ENCODE peak calls at places on chromosomes 5 and 9, in seven cellular contexts. O, U, Q, V, I, B and C are unnamed samples.
A peak's percentile ranks its signal among the peaks of the same experiment; 100 is the strongest.

GRCh38 chr9:133953976-133954709 is 38.0 kb downstream of the VAV2 start:
- DNase-seq in O (no peak), U (no peak), Q (no peak), V (no peak), I (no peak), B (no peak), C (no peak)

GRCh38 chr5:64207978-64208377 is 42.3 kb downstream of the RNF180 start:
- DNase-seq in O (no peak), U (no peak), Q (no peak), V (no peak), I (no peak), B (no peak), C (no peak)

GRCh38 chr5:133475986-133476385 is 136.4 kb downstream of the FSTL4 start:
- DNase-seq in O (no peak), U (no peak), Q (no peak), V (no peak), I (no peak), B (no peak), C (no peak)

GRCh38 chr5:10315824-10316509 is 8.3 kb upstream of the CMBL start:
- DNase-seq in O (peak; percentile 38), U (no peak), Q (no peak), V (no peak), I (no peak), B (no peak), C (no peak)

GRCh38 chr5:65102826-65103673 is 334.3 kb downstream of the CWC27 start:
- DNase-seq in O (peak; percentile 85), U (peak; percentile 70), Q (peak; percentile 58), V (peak; percentile 56), I (peak; percentile 69), B (peak; percentile 73), C (peak; percentile 29)

GRCh38 chr5:1834721-1835425 is 33.7 kb downstream of the NDUFS6 start:
- DNase-seq in O (no peak), U (no peak), Q (no peak), V (no peak), I (no peak), B (peak; percentile 50), C (no peak)

GRCh38 chr5:147474140-147474539 is 35.7 kb downstream of the DPYSL3 start:
- DNase-seq in O (no peak), U (no peak), Q (no peak), V (no peak), I (no peak), B (no peak), C (no peak)

GRCh38 chr9:88706193-88707112 is 171.5 kb downstream of the NXNL2 start:
- DNase-seq in O (no peak), U (no peak), Q (no peak), V (no peak), I (no peak), B (no peak), C (no peak)

GRCh38 chr5:167639213-167639612 is 652.2 kb upstream of the WWC1 start:
- DNase-seq in O (no peak), U (no peak), Q (no peak), V (no peak), I (no peak), B (no peak), C (no peak)

GRCh38 chr5:52948418-52949076 is 40.6 kb upstream of the ITGA2 start:
- DNase-seq in O (peak; percentile 66), U (peak; percentile 69), Q (peak; percentile 29), V (peak; percentile 56), I (peak; percentile 52), B (no peak), C (peak; percentile 90)

GRCh38 chr5:2852446-2852845 is 101.0 kb upstream of the IRX2 start:
- DNase-seq in O (no peak), U (no peak), Q (no peak), V (no peak), I (no peak), B (no peak), C (no peak)

GRCh38 chr5:8756498-8757084 is 789.3 kb downstream of the SEMA5A start:
- DNase-seq in O (no peak), U (peak; percentile 8), Q (no peak), V (no peak), I (no peak), B (no peak), C (no peak)

GRCh38 chr5:78008356-78008967 is 232.3 kb upstream of the TBCA start:
- DNase-seq in O (no peak), U (no peak), Q (no peak), V (no peak), I (peak; percentile 41), B (no peak), C (no peak)

GRCh38 chr5:158492850-158493249 is 606.9 kb downstream of the EBF1 start:
- DNase-seq in O (no peak), U (no peak), Q (no peak), V (no peak), I (no peak), B (no peak), C (no peak)

GRCh38 chr9:98227883-98228282 is 27.6 kb downstream of the TBC1D2 start:
- DNase-seq in O (peak; percentile 21), U (no peak), Q (no peak), V (no peak), I (no peak), B (no peak), C (no peak)

GRCh38 chr5:9661316-9662015 is 31.3 kb upstream of the TAS2R1 start:
- DNase-seq in O (no peak), U (no peak), Q (no peak), V (no peak), I (no peak), B (no peak), C (no peak)

GRCh38 chr9:90326219-90326618 is 316.4 kb downstream of the DIRAS2 start:
- DNase-seq in O (no peak), U (no peak), Q (no peak), V (no peak), I (no peak), B (no peak), C (no peak)

GRCh38 chr5:102809033-102809432 is 53.9 kb downstream of the PAM start:
- DNase-seq in O (no peak), U (no peak), Q (no peak), V (no peak), I (no peak), B (no peak), C (no peak)

GRCh38 chr9:38417003-38417965 is 7.0 kb downstream of the IGFBPL1 start:
- DNase-seq in O (peak; percentile 24), U (peak; percentile 35), Q (no peak), V (peak; percentile 40), I (peak; percentile 38), B (no peak), C (no peak)

GRCh38 chr5:38858839-38859238 is 13.0 kb downstream of the OSMR start:
- DNase-seq in O (no peak), U (no peak), Q (no peak), V (no peak), I (no peak), B (no peak), C (no peak)

GRCh38 chr5:55603947-55604346 is 69.2 kb upstream of the PLPP1 start:
- DNase-seq in O (no peak), U (no peak), Q (no peak), V (no peak), I (no peak), B (no peak), C (no peak)

GRCh38 chr9:72902268-72902667 is 50.6 kb downstream of the ALDH1A1 start:
- DNase-seq in O (no peak), U (no peak), Q (no peak), V (no peak), I (no peak), B (no peak), C (no peak)

GRCh38 chr5:168425997-168426863 is 60.0 kb upstream of the RARS1 start:
- DNase-seq in O (no peak), U (no peak), Q (no peak), V (no peak), I (no peak), B (no peak), C (no peak)

GRCh38 chr5:172957458-172957857 is 1.8 kb upstream of the RPL26L1 start:
- DNase-seq in O (no peak), U (no peak), Q (no peak), V (no peak), I (no peak), B (no peak), C (no peak)

GRCh38 chr5:172956936-172957335 is 2.3 kb upstream of the RPL26L1 start:
- DNase-seq in O (no peak), U (no peak), Q (no peak), V (no peak), I (no peak), B (no peak), C (no peak)

GRCh38 chr5:172959824-172960799 is 888 bp downstream of the RPL26L1 start:
- DNase-seq in O (no peak), U (no peak), Q (no peak), V (no peak), I (no peak), B (no peak), C (no peak)

GRCh38 chr5:172956228-172956627 is 3.0 kb upstream of the RPL26L1 start:
- DNase-seq in O (no peak), U (no peak), Q (no peak), V (no peak), I (no peak), B (no peak), C (no peak)

DNA sequence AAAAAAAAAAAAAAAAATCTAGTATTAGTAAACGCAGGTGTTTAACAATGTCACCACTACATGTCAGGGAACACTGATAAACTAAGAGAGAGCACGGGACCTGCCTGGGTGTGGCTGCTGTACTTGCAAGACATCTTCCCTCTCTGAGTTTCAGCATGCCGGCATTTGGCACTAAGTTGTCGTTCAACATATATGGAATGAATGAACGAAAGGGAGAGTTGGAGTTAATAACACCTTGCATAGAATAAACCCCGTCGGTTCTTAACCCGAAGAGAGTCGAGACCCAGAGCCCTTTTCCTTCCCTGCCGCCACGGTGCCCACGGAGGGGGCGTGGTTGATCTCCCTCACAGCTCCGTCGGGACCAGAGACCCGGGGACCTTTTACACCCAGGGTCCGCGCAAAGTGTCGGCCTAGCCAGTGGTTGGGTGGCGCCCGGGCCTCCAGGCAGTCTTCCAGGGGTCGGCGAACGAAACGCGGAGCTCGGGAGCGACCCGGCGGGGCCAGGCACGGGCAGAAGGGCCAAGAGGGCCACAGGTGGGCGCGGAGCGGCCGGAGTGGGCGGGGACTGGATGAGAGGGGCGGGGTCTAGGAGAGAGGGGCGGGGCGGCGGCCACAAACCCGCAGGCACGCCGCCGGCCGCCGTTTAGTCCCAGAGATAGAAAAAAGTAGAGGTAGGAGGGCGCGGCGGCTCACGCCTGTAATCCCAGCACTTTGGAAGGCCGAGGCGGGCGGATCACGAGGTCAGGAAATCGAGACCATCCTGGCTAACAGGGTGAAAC is 767 bp upstream of the RPL26L1 start:
- DNase-seq in O (peak; percentile 80), U (peak; percentile 78), Q (peak; percentile 62), V (peak; percentile 76), I (peak; percentile 66), B (peak; percentile 80), C (peak; percentile 54)
- TF ChIP-seq EP300 in O (no peak), U (no peak), Q (no peak), V (no peak), I (no peak), B (no peak), C (no peak)

GRCh38 chr9:121989010-121989409 is 104.1 kb downstream of the TTLL11 start:
- DNase-seq in O (no peak), U (no peak), Q (no peak), V (no peak), I (no peak), B (no peak), C (no peak)
- TF ChIP-seq CTCF in O (no peak), U (no peak), Q (no peak), V (no peak), I (peak; percentile 32), B (no peak), C (no peak)

GRCh38 chr5:139414601-139415121 is 10.8 kb upstream of the SPATA24 start:
- DNase-seq in O (no peak), U (no peak), Q (no peak), V (no peak), I (no peak), B (no peak), C (no peak)
- H3K27ac ChIP-seq in O (peak overlapping the region; percentile 32), U (peak overlapping the region; percentile 27), Q (no peak overlapping the region), V (peak overlapping the region; percentile 68), I (no peak overlapping the region), B (peak overlapping the region; percentile 28), C (peak overlapping the region; percentile 83)

GRCh38 chr5:174204914-174205313 is 159.4 kb downstream of the NSG2 start:
- DNase-seq in O (no peak), U (no peak), Q (no peak), V (no peak), I (no peak), B (no peak), C (no peak)
- TF ChIP-seq EP300 in O (no peak), U (no peak), Q (no peak), V (no peak), I (no peak), B (no peak), C (no peak)